ENCODE peak calls at places on chromosomes 7 and 10, in four cellular contexts. B is tibial nerve, O is GM12891, T is heart left ventricle. H is an unnamed sample.

GRCh38 chr10:32963102-32963501 is 5.1 kb upstream of the ITGB1 start:
- DNase-seq in O (no peak), T (no peak), B (no peak), H (no peak)

GRCh38 chr7:72035275-72035674 is 376.9 kb downstream of the CALN1 start:
- DNase-seq in B (no peak), T (no peak), O (no peak), H (no peak)

GRCh38 chr7:130201796-130202195 is 3.4 kb downstream of the TMEM209 start:
- DNase-seq in O (no peak), B (no peak), T (no peak), H (no peak)

GRCh38 chr10:48900296-48900695 is 39.3 kb downstream of the LRRC18 start:
- DNase-seq in T (no peak), B (no peak), O (no peak), H (no peak)

GRCh38 chr7:153532321-153532720 is 519.9 kb upstream of the DPP6 start:
- DNase-seq in O (no peak), B (no peak), T (no peak), H (no peak)

GRCh38 chr10:113854019-113854756 is at the start of the genes DCLRE1A and NHLRC2:
- DNase-seq in B (peak; percentile 67), O (peak; percentile 25), T (peak; percentile 90), H (peak; percentile 36)

GRCh38 chr7:134795231-134795630 is 15.8 kb downstream of the CALD1 start:
- DNase-seq in B (no peak), T (no peak), O (no peak), H (no peak)

GRCh38 chr10:73590881-73591577 is at the start of gene USP54:
- DNase-seq in O (no peak), B (no peak), T (no peak), H (no peak)

GRCh38 chr10:98878418-98878817 is 357.2 kb downstream of the HPSE2 start:
- DNase-seq in O (no peak), B (no peak), T (no peak), H (no peak)

GRCh38 chr10:71878327-71879034 is 27.4 kb upstream of the PSAP start:
- DNase-seq in O (no peak), B (no peak), T (no peak), H (no peak)

GRCh38 chr7:23530901-23531793 is 634 bp downstream of the TRA2A start:
- DNase-seq in B (peak; percentile 23), T (peak; percentile 67), O (peak; percentile 25), H (peak; percentile 35)

GRCh38 chr10:95327367-95327766 is 36.6 kb upstream of the PDLIM1 start:
- DNase-seq in B (no peak), O (no peak), T (no peak), H (no peak)

GRCh38 chr7:34659676-34660075 is 1.7 kb downstream of the NPSR1 start:
- DNase-seq in B (no peak), O (no peak), T (no peak), H (no peak)

GRCh38 chr10:27713906-27714305 is 31.7 kb downstream of the MKX start:
- DNase-seq in T (no peak), O (no peak), B (no peak), H (no peak)

GRCh38 chr10:66982792-66983481 is 57.1 kb downstream of the LRRTM3 start:
- DNase-seq in T (no peak), B (no peak), O (no peak), H (no peak)

GRCh38 chr7:107185716-107186115 is 16.9 kb downstream of the HBP1 start:
- DNase-seq in T (no peak), O (no peak), B (no peak), H (no peak)

GRCh38 chr7:124032369-124033092 is at the start of gene TMEM229A:
- DNase-seq in B (no peak), O (peak; percentile 37), T (peak; percentile 65), H (peak; percentile 13)

GRCh38 chr10:120477006-120477722 is 20.1 kb downstream of the PLPP4 start:
- DNase-seq in T (no peak), B (no peak), O (no peak), H (no peak)

GRCh38 chr7:2738110-2738509 is 50.1 kb downstream of the AMZ1 start:
- DNase-seq in T (no peak), O (no peak), B (no peak), H (no peak)

GRCh38 chr10:59563506-59563905 is 146.1 kb downstream of the SLC16A9 start:
- DNase-seq in T (no peak), O (no peak), B (no peak), H (no peak)

GRCh38 chr7:680411-681127 is 45.9 kb upstream of the DNAAF5 start:
- DNase-seq in O (no peak), T (no peak), B (no peak), H (no peak)

GRCh38 chr10:132434405-132435005 is 37.5 kb downstream of the PWWP2B start:
- DNase-seq in B (no peak), O (no peak), T (peak; percentile 85), H (no peak)

GRCh38 chr10:49558194-49558593 is 19.3 kb upstream of the ERCC6 start:
- DNase-seq in T (no peak), B (no peak), O (no peak), H (no peak)

GRCh38 chr7:128153436-128153835 is 87.6 kb upstream of the LEP start:
- DNase-seq in T (no peak), O (no peak), B (no peak), H (no peak)

GRCh38 chr7:139871276-139871675 is 42.2 kb downstream of the TBXAS1 start:
- DNase-seq in T (no peak), O (no peak), B (no peak), H (no peak)

GRCh38 chr7:51472017-51472296 is 155.3 kb upstream of the COBL start:
- DNase-seq in O (no peak), B (no peak), T (no peak), H (no peak)

GRCh38 chr7:28784166-28784870 is 173.8 kb downstream of the TRIL start:
- DNase-seq in T (no peak), O (no peak), B (no peak), H (no peak)

GRCh38 chr7:129166745-129167144 is 21.7 kb upstream of the SMO start:
- DNase-seq in O (no peak), T (no peak), B (no peak), H (peak; percentile 56)

GRCh38 chr7:129169705-129170319 is 18.6 kb upstream of the SMO start:
- DNase-seq in O (no peak), T (no peak), B (no peak), H (no peak)

GRCh38 chr7:129170373-129171021 is 17.9 kb upstream of the SMO start:
- DNase-seq in O (no peak), B (no peak), T (no peak), H (no peak)

GRCh38 chr7:129169171-129169643 is 19.2 kb upstream of the SMO start:
- DNase-seq in T (peak; percentile 82), B (peak; percentile 37), O (peak; percentile 52), H (no peak)

GRCh38 chr7:129168219-129168991 is 20.0 kb upstream of the SMO start:
- DNase-seq in O (no peak), T (no peak), B (no peak), H (no peak)
- TF ChIP-seq POLR2A in O (peak; percentile 4), T (no peak), B (no peak), H (no peak)

DNA sequence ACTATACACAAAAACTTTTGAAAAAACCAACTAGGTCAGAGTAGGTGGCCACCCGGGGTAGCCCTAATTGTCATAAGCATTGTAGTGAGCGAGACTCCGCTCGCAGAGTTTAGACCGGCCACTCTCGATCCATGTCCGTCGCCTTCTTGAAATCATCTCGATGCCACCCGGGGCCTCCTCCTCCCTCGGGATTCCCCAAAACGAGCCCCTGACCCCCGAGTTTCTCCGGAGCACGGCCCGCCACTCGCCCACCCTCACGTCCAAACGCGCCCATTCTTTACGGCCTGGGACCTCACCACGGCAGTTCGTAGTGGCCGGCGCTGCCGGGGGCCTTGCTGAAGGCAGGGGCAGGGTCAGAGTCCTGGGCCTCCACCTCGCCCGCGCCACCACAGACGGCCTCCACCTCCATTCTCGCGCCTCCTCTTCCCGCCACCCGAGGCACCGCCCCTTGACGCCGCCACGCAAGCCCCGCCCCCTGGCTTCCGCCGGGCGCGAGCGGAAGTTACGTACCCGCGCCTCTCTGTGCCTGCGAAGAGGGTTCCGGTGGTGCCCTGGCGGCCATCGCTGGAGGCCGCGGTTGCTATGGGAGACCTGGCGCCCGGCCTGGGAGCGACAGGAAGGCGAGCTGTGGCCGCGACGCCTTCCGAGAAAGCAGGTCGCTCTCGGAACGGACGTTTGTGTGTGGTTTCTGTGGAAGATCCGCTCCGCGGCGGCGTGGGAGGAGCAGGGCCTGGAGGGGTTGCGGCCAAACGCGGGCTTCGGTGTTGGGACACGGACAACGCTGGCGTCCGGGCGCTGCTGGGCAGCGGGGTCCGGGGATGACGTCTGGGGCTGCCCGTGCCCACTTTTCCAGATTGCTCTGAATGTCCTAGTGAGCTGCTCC is at the start of gene RFC2:
- DNase-seq in T (peak; percentile 99), B (peak; percentile 92), O (peak; percentile 94), H (peak; percentile 95)
- TF ChIP-seq POLR2A in T (peak; percentile 64), B (peak; percentile 73), O (peak; percentile 58), H (peak; percentile 85)

GRCh38 chr7:151185762-151186639 is 1.0 kb downstream of the ASB10 start:
- DNase-seq in T (peak; percentile 52), O (no peak), B (no peak), H (no peak)

GRCh38 chr7:151189038-151189437 is 2.0 kb upstream of the ASB10 start:
- DNase-seq in O (no peak), B (no peak), T (peak; percentile 1), H (no peak)

GRCh38 chr7:151188252-151188542 is 1.1 kb upstream of the ASB10 start:
- DNase-seq in T (no peak), B (no peak), O (no peak), H (no peak)

GRCh38 chr7:151187409-151188251 is 580 bp upstream of the ASB10 start:
- DNase-seq in O (no peak), T (peak; percentile 71), B (no peak), H (no peak)

DNA sequence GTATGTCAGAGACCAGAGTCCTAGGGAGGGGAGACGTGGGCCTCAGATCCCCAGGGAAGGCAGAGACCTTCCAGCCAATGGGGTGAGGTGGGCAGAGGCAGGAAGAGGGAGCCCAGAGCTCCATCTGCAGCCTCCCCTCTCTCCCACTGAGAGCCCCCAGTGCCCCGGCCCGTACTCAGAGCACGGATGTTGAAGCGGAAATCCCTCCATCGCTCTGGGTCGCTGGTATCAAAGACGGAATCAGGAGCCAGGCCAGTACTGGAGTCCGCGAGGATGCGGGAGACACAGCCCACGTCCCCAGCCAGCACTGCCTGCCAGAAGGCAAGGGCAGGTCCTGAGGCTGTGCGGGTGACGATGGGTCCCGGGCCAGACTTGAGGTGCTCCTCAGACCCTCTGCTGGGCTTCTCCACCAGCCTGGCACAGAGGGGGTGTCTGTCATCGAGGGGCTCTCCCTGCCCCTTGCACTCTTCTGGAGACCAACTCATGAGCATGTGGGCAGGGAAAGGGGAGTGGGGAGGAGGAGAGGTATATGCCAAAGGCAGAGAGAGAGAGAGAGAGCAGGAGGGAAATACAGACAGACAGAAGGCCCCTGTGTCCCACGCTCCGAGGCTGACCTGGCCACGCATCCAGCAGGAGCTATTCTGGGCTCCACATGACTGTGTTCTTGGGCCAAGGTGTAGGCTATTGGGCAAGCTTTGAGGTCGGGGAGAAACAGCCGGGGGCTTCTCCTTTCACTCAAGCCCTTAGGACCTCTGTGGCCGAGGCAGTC is at the start of gene ASB10:
- DNase-seq in T (peak; percentile 67), O (no peak), B (no peak), H (no peak)
- TF ChIP-seq POLR2A in T (no peak), O (no peak), B (no peak), H (no peak)

GRCh38 chr7:122487131-122487530 is 182.6 kb upstream of the FEZF1 start:
- DNase-seq in O (no peak), T (no peak), B (no peak), H (no peak)

GRCh38 chr7:122488241-122488640 is 183.7 kb upstream of the FEZF1 start:
- DNase-seq in B (no peak), T (no peak), O (no peak), H (no peak)

GRCh38 chr7:122482212-122482611 is 177.7 kb upstream of the FEZF1 start:
- DNase-seq in B (no peak), T (no peak), O (no peak), H (no peak)

GRCh38 chr7:122485841-122486240 is 181.3 kb upstream of the FEZF1 start:
- DNase-seq in B (no peak), O (no peak), T (no peak), H (no peak)
- TF ChIP-seq POLR2A in B (no peak), O (no peak), T (no peak), H (no peak)